ENCODE peak calls at places on chromosome 17, in six cellular contexts. O is ACHN, W is cardiac fibroblast, U is islet precursor cell, L is endothelial cell, N is Peyer's patch. Z is an unnamed sample.

GRCh38 chr17:43750154-43750553 is 8.4 kb downstream of the SOST start:
- DNase-seq in U (no peak), L (no peak), W (no peak), O (no peak), N (no peak), Z (no peak)

GRCh38 chr17:55726440-55726839 is 3.8 kb upstream of the TMEM100 start:
- DNase-seq in U (no peak), O (peak), N (peak), L (no peak), W (peak), Z (peak)

GRCh38 chr17:18247613-18248001 is 10.9 kb downstream of the FLII start:
- DNase-seq in N (peak), L (no peak), W (no peak), O (no peak), U (no peak), Z (no peak)

GRCh38 chr17:49041527-49041926 is 44.3 kb downstream of the IGF2BP1 start:
- DNase-seq in W (no peak), L (no peak), O (no peak), U (no peak), N (no peak), Z (no peak)

GRCh38 chr17:20008242-20009051 is 712 bp upstream of the SPECC1 start:
- DNase-seq in U (peak), O (peak), L (peak), N (peak), W (no peak), Z (peak)

GRCh38 chr17:78247304-78247703 is 15.9 kb downstream of the TMEM235 start:
- DNase-seq in W (no peak), O (no peak), U (peak), L (no peak), N (no peak), Z (no peak)

GRCh38 chr17:45338023-45338781 is 21.4 kb upstream of the MAP3K14 start:
- DNase-seq in W (peak), N (peak), U (peak), L (peak), O (no peak), Z (no peak)

GRCh38 chr17:79950306-79950705 is 85.4 kb downstream of the TBC1D16 start:
- DNase-seq in O (no peak), N (peak), W (no peak), L (no peak), U (peak), Z (no peak)